ENCODE peak calls at places on chromosome 20, in six cellular contexts. One of them, this sample, is unnamed.

GRCh38 chr20:60729119-60729900 is 522.8 kb upstream of the CDH4 start:
- DNase-seq in astrocyte of the hippocampus: no peak
- DNase-seq in effector CD8-positive, alpha-beta T cell: no peak
- DNase-seq in aorta: no peak
- DNase-seq in AG10803: no peak
- DNase-seq in stimulated activated CD4-positive, alpha-beta T cell treated with anti-CD3 and anti-CD28 coated beads, Interleukin-1b, Interleukin-23, amount 100 ng/mL, for 24 hours: no peak
- DNase-seq in this sample: no peak

GRCh38 chr20:14582855-14583254 is 245.4 kb upstream of the FLRT3 start:
- DNase-seq in stimulated activated CD4-positive, alpha-beta T cell treated with anti-CD3 and anti-CD28 coated beads, Interleukin-1b, Interleukin-23, amount 100 ng/mL, for 24 hours: no peak
- DNase-seq in effector CD8-positive, alpha-beta T cell: no peak
- DNase-seq in AG10803: peak
- DNase-seq in aorta: no peak
- DNase-seq in astrocyte of the hippocampus: no peak
- DNase-seq in this sample: no peak

GRCh38 chr20:59938696-59939051 is 1.4 kb downstream of the PPP1R3D start:
- DNase-seq in effector CD8-positive, alpha-beta T cell: no peak
- DNase-seq in astrocyte of the hippocampus: peak
- DNase-seq in aorta: peak
- DNase-seq in AG10803: peak
- DNase-seq in stimulated activated CD4-positive, alpha-beta T cell treated with anti-CD3 and anti-CD28 coated beads, Interleukin-1b, Interleukin-23, amount 100 ng/mL, for 24 hours: no peak
- DNase-seq in this sample: no peak

GRCh38 chr20:58154106-58154505 is 74.3 kb downstream of the ANKRD60 start:
- DNase-seq in AG10803: peak
- DNase-seq in stimulated activated CD4-positive, alpha-beta T cell treated with anti-CD3 and anti-CD28 coated beads, Interleukin-1b, Interleukin-23, amount 100 ng/mL, for 24 hours: no peak
- DNase-seq in effector CD8-positive, alpha-beta T cell: no peak
- DNase-seq in astrocyte of the hippocampus: no peak
- DNase-seq in aorta: no peak
- DNase-seq in this sample: no peak

GRCh38 chr20:4820833-4821518 is 99.3 kb downstream of the PRND start:
- DNase-seq in astrocyte of the hippocampus: peak
- DNase-seq in AG10803: peak
- DNase-seq in effector CD8-positive, alpha-beta T cell: no peak
- DNase-seq in aorta: no peak
- DNase-seq in stimulated activated CD4-positive, alpha-beta T cell treated with anti-CD3 and anti-CD28 coated beads, Interleukin-1b, Interleukin-23, amount 100 ng/mL, for 24 hours: no peak
- DNase-seq in this sample: no peak

GRCh38 chr20:55961351-55962320 is 43.7 kb downstream of the CBLN4 start:
- DNase-seq in AG10803: no peak
- DNase-seq in effector CD8-positive, alpha-beta T cell: no peak
- DNase-seq in aorta: no peak
- DNase-seq in stimulated activated CD4-positive, alpha-beta T cell treated with anti-CD3 and anti-CD28 coated beads, Interleukin-1b, Interleukin-23, amount 100 ng/mL, for 24 hours: no peak
- DNase-seq in astrocyte of the hippocampus: no peak
- DNase-seq in this sample: no peak

GRCh38 chr20:46973801-46974200 is 79.2 kb downstream of the EYA2 start:
- DNase-seq in astrocyte of the hippocampus: no peak
- DNase-seq in stimulated activated CD4-positive, alpha-beta T cell treated with anti-CD3 and anti-CD28 coated beads, Interleukin-1b, Interleukin-23, amount 100 ng/mL, for 24 hours: no peak
- DNase-seq in aorta: no peak
- DNase-seq in AG10803: no peak
- DNase-seq in effector CD8-positive, alpha-beta T cell: no peak
- DNase-seq in this sample: no peak

GRCh38 chr20:20824924-20825584 is 112.6 kb upstream of the RALGAPA2 start:
- DNase-seq in stimulated activated CD4-positive, alpha-beta T cell treated with anti-CD3 and anti-CD28 coated beads, Interleukin-1b, Interleukin-23, amount 100 ng/mL, for 24 hours: peak
- DNase-seq in astrocyte of the hippocampus: peak
- DNase-seq in AG10803: peak
- DNase-seq in effector CD8-positive, alpha-beta T cell: peak
- DNase-seq in aorta: peak
- DNase-seq in this sample: peak

GRCh38 chr20:53789913-53790675 is 196.5 kb upstream of the ZNF217 start:
- DNase-seq in effector CD8-positive, alpha-beta T cell: no peak
- DNase-seq in AG10803: no peak
- DNase-seq in stimulated activated CD4-positive, alpha-beta T cell treated with anti-CD3 and anti-CD28 coated beads, Interleukin-1b, Interleukin-23, amount 100 ng/mL, for 24 hours: no peak
- DNase-seq in aorta: no peak
- DNase-seq in astrocyte of the hippocampus: no peak
- DNase-seq in this sample: no peak

GRCh38 chr20:19775353-19776201 is 17.5 kb downstream of the RIN2 start:
- DNase-seq in AG10803: peak
- DNase-seq in stimulated activated CD4-positive, alpha-beta T cell treated with anti-CD3 and anti-CD28 coated beads, Interleukin-1b, Interleukin-23, amount 100 ng/mL, for 24 hours: no peak
- DNase-seq in astrocyte of the hippocampus: no peak
- DNase-seq in aorta: no peak
- DNase-seq in effector CD8-positive, alpha-beta T cell: no peak
- DNase-seq in this sample: peak

GRCh38 chr20:24468401-24469115 is 871 bp upstream of the SYNDIG1 start:
- DNase-seq in effector CD8-positive, alpha-beta T cell: no peak
- DNase-seq in AG10803: no peak
- DNase-seq in astrocyte of the hippocampus: no peak
- DNase-seq in aorta: no peak
- DNase-seq in stimulated activated CD4-positive, alpha-beta T cell treated with anti-CD3 and anti-CD28 coated beads, Interleukin-1b, Interleukin-23, amount 100 ng/mL, for 24 hours: no peak
- DNase-seq in this sample: no peak

GRCh38 chr20:59821201-59821600 is 112.2 kb downstream of the SYCP2 start:
- DNase-seq in AG10803: no peak
- DNase-seq in stimulated activated CD4-positive, alpha-beta T cell treated with anti-CD3 and anti-CD28 coated beads, Interleukin-1b, Interleukin-23, amount 100 ng/mL, for 24 hours: no peak
- DNase-seq in astrocyte of the hippocampus: no peak
- DNase-seq in aorta: peak
- DNase-seq in effector CD8-positive, alpha-beta T cell: no peak
- DNase-seq in this sample: no peak

GRCh38 chr20:35893942-35894341 is 60.4 kb downstream of the SCAND1 start:
- DNase-seq in effector CD8-positive, alpha-beta T cell: no peak
- DNase-seq in astrocyte of the hippocampus: no peak
- DNase-seq in AG10803: no peak
- DNase-seq in aorta: no peak
- DNase-seq in stimulated activated CD4-positive, alpha-beta T cell treated with anti-CD3 and anti-CD28 coated beads, Interleukin-1b, Interleukin-23, amount 100 ng/mL, for 24 hours: no peak
- DNase-seq in this sample: no peak

GRCh38 chr20:3927486-3928291 is 38.5 kb downstream of the PANK2 start:
- DNase-seq in astrocyte of the hippocampus: no peak
- DNase-seq in aorta: peak
- DNase-seq in stimulated activated CD4-positive, alpha-beta T cell treated with anti-CD3 and anti-CD28 coated beads, Interleukin-1b, Interleukin-23, amount 100 ng/mL, for 24 hours: no peak
- DNase-seq in AG10803: peak
- DNase-seq in effector CD8-positive, alpha-beta T cell: no peak
- DNase-seq in this sample: peak

GRCh38 chr20:63264002-63264401 is 8.6 kb upstream of the ARFGAP1 start:
- DNase-seq in astrocyte of the hippocampus: no peak
- DNase-seq in aorta: no peak
- DNase-seq in stimulated activated CD4-positive, alpha-beta T cell treated with anti-CD3 and anti-CD28 coated beads, Interleukin-1b, Interleukin-23, amount 100 ng/mL, for 24 hours: no peak
- DNase-seq in effector CD8-positive, alpha-beta T cell: no peak
- DNase-seq in AG10803: no peak
- DNase-seq in this sample: no peak

GRCh38 chr20:35320396-35321126 is 28.3 kb upstream of the FAM83C start:
- DNase-seq in AG10803: peak
- DNase-seq in effector CD8-positive, alpha-beta T cell: no peak
- DNase-seq in aorta: no peak
- DNase-seq in astrocyte of the hippocampus: peak
- DNase-seq in stimulated activated CD4-positive, alpha-beta T cell treated with anti-CD3 and anti-CD28 coated beads, Interleukin-1b, Interleukin-23, amount 100 ng/mL, for 24 hours: no peak
- DNase-seq in this sample: no peak

GRCh38 chr20:62795023-62795761 is 1.1 kb upstream of the MRGBP start:
- DNase-seq in stimulated activated CD4-positive, alpha-beta T cell treated with anti-CD3 and anti-CD28 coated beads, Interleukin-1b, Interleukin-23, amount 100 ng/mL, for 24 hours: peak
- DNase-seq in aorta: no peak
- DNase-seq in AG10803: peak
- DNase-seq in effector CD8-positive, alpha-beta T cell: peak
- DNase-seq in astrocyte of the hippocampus: peak
- DNase-seq in this sample: peak

GRCh38 chr20:38833154-38833856 is 27.8 kb downstream of the PPP1R16B start:
- DNase-seq in stimulated activated CD4-positive, alpha-beta T cell treated with anti-CD3 and anti-CD28 coated beads, Interleukin-1b, Interleukin-23, amount 100 ng/mL, for 24 hours: no peak
- DNase-seq in AG10803: no peak
- DNase-seq in astrocyte of the hippocampus: no peak
- DNase-seq in aorta: no peak
- DNase-seq in effector CD8-positive, alpha-beta T cell: no peak
- DNase-seq in this sample: no peak

GRCh38 chr20:9131841-9132240 is 63.0 kb downstream of the PLCB4 start:
- DNase-seq in AG10803: no peak
- DNase-seq in stimulated activated CD4-positive, alpha-beta T cell treated with anti-CD3 and anti-CD28 coated beads, Interleukin-1b, Interleukin-23, amount 100 ng/mL, for 24 hours: no peak
- DNase-seq in aorta: no peak
- DNase-seq in astrocyte of the hippocampus: no peak
- DNase-seq in effector CD8-positive, alpha-beta T cell: no peak
- DNase-seq in this sample: no peak

GRCh38 chr20:5197847-5198650 is 71.2 kb downstream of the CDS2 start:
- DNase-seq in effector CD8-positive, alpha-beta T cell: no peak
- DNase-seq in AG10803: no peak
- DNase-seq in stimulated activated CD4-positive, alpha-beta T cell treated with anti-CD3 and anti-CD28 coated beads, Interleukin-1b, Interleukin-23, amount 100 ng/mL, for 24 hours: no peak
- DNase-seq in astrocyte of the hippocampus: no peak
- DNase-seq in aorta: no peak
- DNase-seq in this sample: no peak

This sample was measured in lower lobe of right lung.